ENCODE peak calls at places on chromosomes 6 and 20, in ten cellular contexts. One of them, this sample, is unnamed.

GRCh38 chr6:31049518-31049917 is 39.2 kb downstream of the MUC22 start:
- DNase-seq in SK-MEL-5: no peak
- DNase-seq in activated CD4-positive, alpha-beta T cell treated with anti-CD3 and anti-CD28 coated beads, Interleukin-2, amount 50 U/mL, for 4 hours: no peak
- DNase-seq in activated naive CD4-positive, alpha-beta T cell treated with anti-CD3 and anti-CD28 coated beads for 36 hours: no peak
- DNase-seq in effector memory CD8-positive, alpha-beta T cell: no peak
- DNase-seq in NCI-H1694: no peak
- DNase-seq in HFFc6: no peak
- DNase-seq in stimulated activated CD8-positive, alpha-beta memory T cell treated with anti-CD3 and anti-CD28 coated beads, Interleukin-15, amount 100 ng/mL, for 4 hours: no peak
- DNase-seq in activated T-cell treated with anti-CD3 and anti-CD28 coated beads, Interleukin-2, amount 50 U/mL, for 48 hours: no peak
- DNase-seq in T-helper 2 cell: no peak
- DNase-seq in this sample: no peak

GRCh38 chr6:30323806-30324205 is 2.9 kb upstream of the TRIM39 start:
- DNase-seq in SK-MEL-5: no peak
- DNase-seq in activated CD4-positive, alpha-beta T cell treated with anti-CD3 and anti-CD28 coated beads, Interleukin-2, amount 50 U/mL, for 4 hours: no peak
- DNase-seq in activated naive CD4-positive, alpha-beta T cell treated with anti-CD3 and anti-CD28 coated beads for 36 hours: no peak
- DNase-seq in effector memory CD8-positive, alpha-beta T cell: no peak
- DNase-seq in NCI-H1694: no peak
- DNase-seq in HFFc6: no peak
- DNase-seq in stimulated activated CD8-positive, alpha-beta memory T cell treated with anti-CD3 and anti-CD28 coated beads, Interleukin-15, amount 100 ng/mL, for 4 hours: no peak
- DNase-seq in activated T-cell treated with anti-CD3 and anti-CD28 coated beads, Interleukin-2, amount 50 U/mL, for 48 hours: no peak
- DNase-seq in T-helper 2 cell: no peak
- DNase-seq in this sample: no peak

GRCh38 chr20:47117325-47117724 is 222.7 kb downstream of the EYA2 start:
- DNase-seq in SK-MEL-5: no peak
- DNase-seq in activated CD4-positive, alpha-beta T cell treated with anti-CD3 and anti-CD28 coated beads, Interleukin-2, amount 50 U/mL, for 4 hours: no peak
- DNase-seq in activated naive CD4-positive, alpha-beta T cell treated with anti-CD3 and anti-CD28 coated beads for 36 hours: no peak
- DNase-seq in effector memory CD8-positive, alpha-beta T cell: no peak
- DNase-seq in NCI-H1694: no peak
- DNase-seq in HFFc6: no peak
- DNase-seq in stimulated activated CD8-positive, alpha-beta memory T cell treated with anti-CD3 and anti-CD28 coated beads, Interleukin-15, amount 100 ng/mL, for 4 hours: no peak
- DNase-seq in activated T-cell treated with anti-CD3 and anti-CD28 coated beads, Interleukin-2, amount 50 U/mL, for 48 hours: no peak
- DNase-seq in T-helper 2 cell: no peak
- DNase-seq in this sample: no peak

GRCh38 chr6:108251252-108251651 is 9.6 kb downstream of the SNX3 start:
- DNase-seq in SK-MEL-5: no peak
- DNase-seq in activated CD4-positive, alpha-beta T cell treated with anti-CD3 and anti-CD28 coated beads, Interleukin-2, amount 50 U/mL, for 4 hours: no peak
- DNase-seq in activated naive CD4-positive, alpha-beta T cell treated with anti-CD3 and anti-CD28 coated beads for 36 hours: no peak
- DNase-seq in effector memory CD8-positive, alpha-beta T cell: no peak
- DNase-seq in NCI-H1694: no peak
- DNase-seq in HFFc6: no peak
- DNase-seq in stimulated activated CD8-positive, alpha-beta memory T cell treated with anti-CD3 and anti-CD28 coated beads, Interleukin-15, amount 100 ng/mL, for 4 hours: no peak
- DNase-seq in activated T-cell treated with anti-CD3 and anti-CD28 coated beads, Interleukin-2, amount 50 U/mL, for 48 hours: no peak
- DNase-seq in T-helper 2 cell: no peak
- DNase-seq in this sample: no peak

GRCh38 chr20:59830107-59831023 is 103.1 kb downstream of the SYCP2 start:
- DNase-seq in SK-MEL-5: no peak
- DNase-seq in activated CD4-positive, alpha-beta T cell treated with anti-CD3 and anti-CD28 coated beads, Interleukin-2, amount 50 U/mL, for 4 hours: no peak
- DNase-seq in activated naive CD4-positive, alpha-beta T cell treated with anti-CD3 and anti-CD28 coated beads for 36 hours: no peak
- DNase-seq in effector memory CD8-positive, alpha-beta T cell: no peak
- DNase-seq in NCI-H1694: no peak
- DNase-seq in HFFc6: no peak
- DNase-seq in stimulated activated CD8-positive, alpha-beta memory T cell treated with anti-CD3 and anti-CD28 coated beads, Interleukin-15, amount 100 ng/mL, for 4 hours: no peak
- DNase-seq in activated T-cell treated with anti-CD3 and anti-CD28 coated beads, Interleukin-2, amount 50 U/mL, for 48 hours: no peak
- DNase-seq in T-helper 2 cell: no peak
- DNase-seq in this sample: no peak

GRCh38 chr6:159761135-159761872 is 541 bp upstream of the ACAT2 start:
- DNase-seq in SK-MEL-5: peak
- DNase-seq in activated CD4-positive, alpha-beta T cell treated with anti-CD3 and anti-CD28 coated beads, Interleukin-2, amount 50 U/mL, for 4 hours: peak
- DNase-seq in activated naive CD4-positive, alpha-beta T cell treated with anti-CD3 and anti-CD28 coated beads for 36 hours: no peak
- DNase-seq in effector memory CD8-positive, alpha-beta T cell: no peak
- DNase-seq in NCI-H1694: peak
- DNase-seq in HFFc6: no peak
- DNase-seq in stimulated activated CD8-positive, alpha-beta memory T cell treated with anti-CD3 and anti-CD28 coated beads, Interleukin-15, amount 100 ng/mL, for 4 hours: no peak
- DNase-seq in activated T-cell treated with anti-CD3 and anti-CD28 coated beads, Interleukin-2, amount 50 U/mL, for 48 hours: no peak
- DNase-seq in T-helper 2 cell: no peak
- DNase-seq in this sample: no peak

GRCh38 chr6:150008588-150008987 is 16.7 kb downstream of the RAET1L start:
- DNase-seq in SK-MEL-5: no peak
- DNase-seq in activated CD4-positive, alpha-beta T cell treated with anti-CD3 and anti-CD28 coated beads, Interleukin-2, amount 50 U/mL, for 4 hours: no peak
- DNase-seq in activated naive CD4-positive, alpha-beta T cell treated with anti-CD3 and anti-CD28 coated beads for 36 hours: peak
- DNase-seq in effector memory CD8-positive, alpha-beta T cell: no peak
- DNase-seq in NCI-H1694: no peak
- DNase-seq in HFFc6: no peak
- DNase-seq in stimulated activated CD8-positive, alpha-beta memory T cell treated with anti-CD3 and anti-CD28 coated beads, Interleukin-15, amount 100 ng/mL, for 4 hours: no peak
- DNase-seq in activated T-cell treated with anti-CD3 and anti-CD28 coated beads, Interleukin-2, amount 50 U/mL, for 48 hours: peak
- DNase-seq in T-helper 2 cell: no peak
- DNase-seq in this sample: no peak

GRCh38 chr20:22684072-22684762 is 99.8 kb upstream of the FOXA2 start:
- DNase-seq in SK-MEL-5: peak
- DNase-seq in activated CD4-positive, alpha-beta T cell treated with anti-CD3 and anti-CD28 coated beads, Interleukin-2, amount 50 U/mL, for 4 hours: no peak
- DNase-seq in activated naive CD4-positive, alpha-beta T cell treated with anti-CD3 and anti-CD28 coated beads for 36 hours: peak
- DNase-seq in effector memory CD8-positive, alpha-beta T cell: no peak
- DNase-seq in NCI-H1694: peak
- DNase-seq in HFFc6: peak
- DNase-seq in stimulated activated CD8-positive, alpha-beta memory T cell treated with anti-CD3 and anti-CD28 coated beads, Interleukin-15, amount 100 ng/mL, for 4 hours: no peak
- DNase-seq in activated T-cell treated with anti-CD3 and anti-CD28 coated beads, Interleukin-2, amount 50 U/mL, for 48 hours: peak
- DNase-seq in T-helper 2 cell: no peak
- DNase-seq in this sample: peak

GRCh38 chr6:142945071-142945445 is at the start of gene HIVEP2:
- DNase-seq in SK-MEL-5: peak
- DNase-seq in activated CD4-positive, alpha-beta T cell treated with anti-CD3 and anti-CD28 coated beads, Interleukin-2, amount 50 U/mL, for 4 hours: peak
- DNase-seq in activated naive CD4-positive, alpha-beta T cell treated with anti-CD3 and anti-CD28 coated beads for 36 hours: peak
- DNase-seq in effector memory CD8-positive, alpha-beta T cell: peak
- DNase-seq in NCI-H1694: peak
- DNase-seq in HFFc6: peak
- DNase-seq in stimulated activated CD8-positive, alpha-beta memory T cell treated with anti-CD3 and anti-CD28 coated beads, Interleukin-15, amount 100 ng/mL, for 4 hours: peak
- DNase-seq in activated T-cell treated with anti-CD3 and anti-CD28 coated beads, Interleukin-2, amount 50 U/mL, for 48 hours: peak
- DNase-seq in T-helper 2 cell: peak
- DNase-seq in this sample: peak

GRCh38 chr6:151431336-151431735 is 20.6 kb downstream of the RMND1 start:
- DNase-seq in SK-MEL-5: no peak
- DNase-seq in activated CD4-positive, alpha-beta T cell treated with anti-CD3 and anti-CD28 coated beads, Interleukin-2, amount 50 U/mL, for 4 hours: no peak
- DNase-seq in activated naive CD4-positive, alpha-beta T cell treated with anti-CD3 and anti-CD28 coated beads for 36 hours: no peak
- DNase-seq in effector memory CD8-positive, alpha-beta T cell: no peak
- DNase-seq in NCI-H1694: no peak
- DNase-seq in HFFc6: no peak
- DNase-seq in stimulated activated CD8-positive, alpha-beta memory T cell treated with anti-CD3 and anti-CD28 coated beads, Interleukin-15, amount 100 ng/mL, for 4 hours: no peak
- DNase-seq in activated T-cell treated with anti-CD3 and anti-CD28 coated beads, Interleukin-2, amount 50 U/mL, for 48 hours: no peak
- DNase-seq in T-helper 2 cell: no peak
- DNase-seq in this sample: no peak

GRCh38 chr6:146545608-146546007 is 2.0 kb downstream of the RAB32 start:
- DNase-seq in SK-MEL-5: peak
- DNase-seq in activated CD4-positive, alpha-beta T cell treated with anti-CD3 and anti-CD28 coated beads, Interleukin-2, amount 50 U/mL, for 4 hours: no peak
- DNase-seq in activated naive CD4-positive, alpha-beta T cell treated with anti-CD3 and anti-CD28 coated beads for 36 hours: no peak
- DNase-seq in effector memory CD8-positive, alpha-beta T cell: no peak
- DNase-seq in NCI-H1694: no peak
- DNase-seq in HFFc6: peak
- DNase-seq in stimulated activated CD8-positive, alpha-beta memory T cell treated with anti-CD3 and anti-CD28 coated beads, Interleukin-15, amount 100 ng/mL, for 4 hours: no peak
- DNase-seq in activated T-cell treated with anti-CD3 and anti-CD28 coated beads, Interleukin-2, amount 50 U/mL, for 48 hours: no peak
- DNase-seq in T-helper 2 cell: no peak
- DNase-seq in this sample: peak

GRCh38 chr6:161362266-161362665 is 88.4 kb upstream of the AGPAT4 start:
- DNase-seq in SK-MEL-5: no peak
- DNase-seq in activated CD4-positive, alpha-beta T cell treated with anti-CD3 and anti-CD28 coated beads, Interleukin-2, amount 50 U/mL, for 4 hours: no peak
- DNase-seq in activated naive CD4-positive, alpha-beta T cell treated with anti-CD3 and anti-CD28 coated beads for 36 hours: no peak
- DNase-seq in effector memory CD8-positive, alpha-beta T cell: no peak
- DNase-seq in NCI-H1694: no peak
- DNase-seq in HFFc6: no peak
- DNase-seq in stimulated activated CD8-positive, alpha-beta memory T cell treated with anti-CD3 and anti-CD28 coated beads, Interleukin-15, amount 100 ng/mL, for 4 hours: no peak
- DNase-seq in activated T-cell treated with anti-CD3 and anti-CD28 coated beads, Interleukin-2, amount 50 U/mL, for 48 hours: no peak
- DNase-seq in T-helper 2 cell: no peak
- DNase-seq in this sample: no peak

GRCh38 chr20:44650777-44651493 is 564 bp downstream of the ADA start:
- DNase-seq in SK-MEL-5: no peak
- DNase-seq in activated CD4-positive, alpha-beta T cell treated with anti-CD3 and anti-CD28 coated beads, Interleukin-2, amount 50 U/mL, for 4 hours: peak
- DNase-seq in activated naive CD4-positive, alpha-beta T cell treated with anti-CD3 and anti-CD28 coated beads for 36 hours: peak
- DNase-seq in effector memory CD8-positive, alpha-beta T cell: peak
- DNase-seq in NCI-H1694: no peak
- DNase-seq in HFFc6: no peak
- DNase-seq in stimulated activated CD8-positive, alpha-beta memory T cell treated with anti-CD3 and anti-CD28 coated beads, Interleukin-15, amount 100 ng/mL, for 4 hours: no peak
- DNase-seq in activated T-cell treated with anti-CD3 and anti-CD28 coated beads, Interleukin-2, amount 50 U/mL, for 48 hours: peak
- DNase-seq in T-helper 2 cell: no peak
- DNase-seq in this sample: no peak

GRCh38 chr6:120785459-120786086 is 548.7 kb downstream of the TBC1D32 start:
- DNase-seq in SK-MEL-5: no peak
- DNase-seq in activated CD4-positive, alpha-beta T cell treated with anti-CD3 and anti-CD28 coated beads, Interleukin-2, amount 50 U/mL, for 4 hours: no peak
- DNase-seq in activated naive CD4-positive, alpha-beta T cell treated with anti-CD3 and anti-CD28 coated beads for 36 hours: no peak
- DNase-seq in effector memory CD8-positive, alpha-beta T cell: no peak
- DNase-seq in NCI-H1694: no peak
- DNase-seq in HFFc6: no peak
- DNase-seq in stimulated activated CD8-positive, alpha-beta memory T cell treated with anti-CD3 and anti-CD28 coated beads, Interleukin-15, amount 100 ng/mL, for 4 hours: no peak
- DNase-seq in activated T-cell treated with anti-CD3 and anti-CD28 coated beads, Interleukin-2, amount 50 U/mL, for 48 hours: no peak
- DNase-seq in T-helper 2 cell: no peak
- DNase-seq in this sample: no peak

GRCh38 chr20:46063652-46064054 is 26.1 kb downstream of the NCOA5 start:
- DNase-seq in SK-MEL-5: no peak
- DNase-seq in activated CD4-positive, alpha-beta T cell treated with anti-CD3 and anti-CD28 coated beads, Interleukin-2, amount 50 U/mL, for 4 hours: no peak
- DNase-seq in activated naive CD4-positive, alpha-beta T cell treated with anti-CD3 and anti-CD28 coated beads for 36 hours: peak
- DNase-seq in effector memory CD8-positive, alpha-beta T cell: no peak
- DNase-seq in NCI-H1694: no peak
- DNase-seq in HFFc6: no peak
- DNase-seq in stimulated activated CD8-positive, alpha-beta memory T cell treated with anti-CD3 and anti-CD28 coated beads, Interleukin-15, amount 100 ng/mL, for 4 hours: no peak
- DNase-seq in activated T-cell treated with anti-CD3 and anti-CD28 coated beads, Interleukin-2, amount 50 U/mL, for 48 hours: peak
- DNase-seq in T-helper 2 cell: no peak
- DNase-seq in this sample: no peak

GRCh38 chr6:150547511-150548222 is 52.0 kb upstream of the PLEKHG1 start:
- DNase-seq in SK-MEL-5: peak
- DNase-seq in activated CD4-positive, alpha-beta T cell treated with anti-CD3 and anti-CD28 coated beads, Interleukin-2, amount 50 U/mL, for 4 hours: no peak
- DNase-seq in activated naive CD4-positive, alpha-beta T cell treated with anti-CD3 and anti-CD28 coated beads for 36 hours: no peak
- DNase-seq in effector memory CD8-positive, alpha-beta T cell: no peak
- DNase-seq in NCI-H1694: no peak
- DNase-seq in HFFc6: no peak
- DNase-seq in stimulated activated CD8-positive, alpha-beta memory T cell treated with anti-CD3 and anti-CD28 coated beads, Interleukin-15, amount 100 ng/mL, for 4 hours: no peak
- DNase-seq in activated T-cell treated with anti-CD3 and anti-CD28 coated beads, Interleukin-2, amount 50 U/mL, for 48 hours: no peak
- DNase-seq in T-helper 2 cell: no peak
- DNase-seq in this sample: no peak